ENCODE peak calls at places on chromosome 5, in seven cellular contexts. K is body of pancreas; Y is HuH-7.5; Q is T-cell; W is KBM-7; X is stimulated activated CD8-positive, alpha-beta memory T cell treated with anti-CD3 and anti-CD28 coated beads, Interleukin-12 subunit alpha, Interleukin-12 subunit beta, amount 100 ng/mL, for 1 hour; V is C1 segment of cervical spinal cord. D is an unnamed sample.

GRCh38 chr5:36407396-36407795 is 105.7 kb upstream of the RANBP3L start:
- DNase-seq in K (no peak), Y (no peak), Q (no peak), W (no peak), X (no peak), V (no peak), D (no peak)

GRCh38 chr5:135242496-135243193 is 156.4 kb downstream of the MACROH2A1 start:
- DNase-seq in K (peak), Y (no peak), Q (no peak), W (no peak), X (no peak), V (no peak), D (no peak)

GRCh38 chr5:172920447-172920849 is 38.8 kb upstream of the RPL26L1 start:
- DNase-seq in K (no peak), Y (no peak), Q (no peak), W (no peak), X (no peak), V (no peak), D (peak)

GRCh38 chr5:55969956-55970355 is 24.8 kb downstream of the IL6ST start:
- DNase-seq in K (no peak), Y (no peak), Q (no peak), W (no peak), X (no peak), V (no peak), D (peak)

GRCh38 chr5:88045931-88046461 is 222.6 kb downstream of the TMEM161B start:
- DNase-seq in K (no peak), Y (no peak), Q (no peak), W (no peak), X (no peak), V (no peak), D (no peak)

GRCh38 chr5:39231705-39232525 is 12.6 kb upstream of the FYB1 start:
- DNase-seq in K (no peak), Y (no peak), Q (no peak), W (no peak), X (no peak), V (no peak), D (no peak)

GRCh38 chr5:148426514-148426913 is 42.8 kb downstream of the FBXO38 start:
- DNase-seq in K (no peak), Y (no peak), Q (no peak), W (no peak), X (no peak), V (no peak), D (no peak)

GRCh38 chr5:122999947-123000563 is 36.5 kb downstream of the PPIC start:
- DNase-seq in K (peak), Y (peak), Q (no peak), W (peak), X (no peak), V (no peak), D (peak)

GRCh38 chr5:79436224-79436623 is 77.7 kb downstream of the HOMER1 start:
- DNase-seq in K (no peak), Y (peak), Q (no peak), W (no peak), X (no peak), V (no peak), D (peak)

GRCh38 chr5:160289721-160290120 is 22.6 kb downstream of the CCNJL start:
- DNase-seq in K (peak), Y (no peak), Q (no peak), W (no peak), X (no peak), V (no peak), D (no peak)

GRCh38 chr5:88778736-88779135 is 104.2 kb downstream of the MEF2C start:
- DNase-seq in K (no peak), Y (no peak), Q (no peak), W (no peak), X (no peak), V (no peak), D (no peak)

GRCh38 chr5:107598958-107599357 is 71.8 kb downstream of the EFNA5 start:
- DNase-seq in K (no peak), Y (no peak), Q (no peak), W (no peak), X (no peak), V (no peak), D (no peak)

GRCh38 chr5:998975-999501 is 9.6 kb upstream of the NKD2 start:
- DNase-seq in K (no peak), Y (no peak), Q (no peak), W (no peak), X (no peak), V (no peak), D (peak)

GRCh38 chr5:96680759-96681158 is 18.6 kb downstream of the CAST start:
- DNase-seq in K (no peak), Y (no peak), Q (no peak), W (no peak), X (no peak), V (no peak), D (no peak)

GRCh38 chr5:126716861-126717260 is 60.1 kb upstream of the LMNB1 start:
- DNase-seq in K (no peak), Y (no peak), Q (no peak), W (no peak), X (no peak), V (no peak), D (no peak)

GRCh38 chr5:138716456-138716924 is 36.7 kb upstream of the CTNNA1 start:
- DNase-seq in K (peak), Y (no peak), Q (no peak), W (no peak), X (no peak), V (no peak), D (no peak)

GRCh38 chr5:83956386-83956785 is 235.7 kb upstream of the HAPLN1 start:
- DNase-seq in K (no peak), Y (no peak), Q (no peak), W (no peak), X (no peak), V (no peak), D (no peak)

GRCh38 chr5:73440262-73440661 is 8.3 kb downstream of the FOXD1 start:
- DNase-seq in K (no peak), Y (no peak), Q (no peak), W (no peak), X (no peak), V (no peak), D (no peak)

GRCh38 chr5:88890070-88890781 is 7.2 kb upstream of the MEF2C start:
- DNase-seq in K (no peak), Y (no peak), Q (no peak), W (peak), X (no peak), V (no peak), D (no peak)